ENCODE peak calls at places on chromosomes 1 and 21, in seven cellular contexts. N is K562, K is HCT116, R is SK-N-SH, U is GM12878, J is H1, W is HepG2. M is an unnamed sample.

GRCh38 chr1:30719406-30720270 is 3.7 kb downstream of the MATN1 start:
- DNase-seq in N (peak; percentile 77), W (no peak), R (no peak), K (peak; percentile 41), J (peak; percentile 62), U (peak; percentile 57), M (peak; percentile 69)

GRCh38 chr1:147807405-147807804 is 47.0 kb upstream of the GJA5 start:
- DNase-seq in W (no peak), K (no peak), J (no peak), R (no peak), U (no peak), N (no peak), M (no peak)

GRCh38 chr1:6351480-6352137 is 42.0 kb downstream of the ACOT7 start:
- DNase-seq in J (no peak), W (no peak), U (no peak), N (no peak), R (no peak), K (no peak), M (peak; percentile 68)

GRCh38 chr1:182720465-182720864 is 36.1 kb upstream of the RGS8 start:
- DNase-seq in R (no peak), W (no peak), J (no peak), U (no peak), K (peak; percentile 19), N (no peak), M (no peak)

GRCh38 chr1:230750986-230751625 is 3.9 kb downstream of the CAPN9 start:
- DNase-seq in J (no peak), R (no peak), U (no peak), W (no peak), K (no peak), N (no peak), M (no peak)

GRCh38 chr1:165903672-165904071 is 76.3 kb downstream of the UCK2 start:
- DNase-seq in R (no peak), W (no peak), K (no peak), N (no peak), J (no peak), U (no peak), M (peak; percentile 47)

GRCh38 chr1:66575739-66576138 is 41.8 kb downstream of the SGIP1 start:
- DNase-seq in U (no peak), K (no peak), R (peak; percentile 24), W (peak; percentile 24), N (no peak), J (no peak), M (no peak)

GRCh38 chr1:16226495-16227179 is 10.3 kb downstream of the CPLANE2 start:
- DNase-seq in W (no peak), N (no peak), K (no peak), R (no peak), U (no peak), J (no peak), M (no peak)

GRCh38 chr1:29306471-29307140 is 70.3 kb downstream of the PTPRU start:
- DNase-seq in U (no peak), N (no peak), W (no peak), J (no peak), K (no peak), R (no peak), M (no peak)

GRCh38 chr1:2267862-2268261 is 39.7 kb downstream of the SKI start:
- DNase-seq in N (no peak), U (no peak), K (no peak), W (no peak), J (no peak), R (no peak), M (no peak)

GRCh38 chr1:157363660-157364140 is 188.6 kb downstream of the FCRL5 start:
- DNase-seq in J (peak; percentile 33), U (peak; percentile 20), N (no peak), K (peak; percentile 42), R (peak; percentile 30), W (peak; percentile 41), M (peak; percentile 27)

GRCh38 chr21:35220301-35220700 is 171.2 kb upstream of the RUNX1 start:
- DNase-seq in R (no peak), J (no peak), W (no peak), N (no peak), K (no peak), U (no peak), M (no peak)

GRCh38 chr1:212488436-212489283 is 55.9 kb downstream of the NENF start:
- DNase-seq in K (no peak), W (peak; percentile 12), N (no peak), J (no peak), U (no peak), R (no peak), M (peak; percentile 75)

GRCh38 chr1:10653370-10654125 is 142.9 kb downstream of the CASZ1 start:
- DNase-seq in U (no peak), N (no peak), R (no peak), K (no peak), J (no peak), W (no peak), M (no peak)

GRCh38 chr1:165829888-165830287 is 2.5 kb downstream of the UCK2 start:
- DNase-seq in N (no peak), U (no peak), K (no peak), J (no peak), R (no peak), W (no peak), M (no peak)

GRCh38 chr1:227532019-227532619 is 31.2 kb upstream of the ZNF678 start:
- DNase-seq in W (no peak), N (no peak), U (no peak), R (no peak), J (no peak), K (no peak), M (no peak)

GRCh38 chr1:204885288-204885711 is 14.6 kb downstream of the NFASC start:
- DNase-seq in J (no peak), N (no peak), R (no peak), W (peak; percentile 63), K (no peak), U (no peak), M (no peak)

GRCh38 chr21:27406297-27407009 is 439.6 kb upstream of the ADAMTS5 start:
- DNase-seq in K (no peak), W (no peak), J (no peak), U (no peak), N (no peak), R (peak; percentile 18), M (no peak)

GRCh38 chr1:235207202-235207565 is 46.1 kb upstream of the RBM34 start:
- DNase-seq in K (no peak), R (no peak), J (no peak), W (no peak), N (no peak), U (no peak), M (peak; percentile 25)

GRCh38 chr1:201309420-201309819 is 26.1 kb downstream of the PKP1 start:
- DNase-seq in W (peak; percentile 80), R (peak; percentile 90), J (peak; percentile 34), K (peak; percentile 39), N (peak; percentile 85), U (no peak), M (peak; percentile 99)

GRCh38 chr1:5721634-5722215 is 270.5 kb downstream of the NPHP4 start:
- DNase-seq in J (no peak), R (no peak), U (no peak), K (peak; percentile 10), W (no peak), N (peak; percentile 72), M (no peak)

GRCh38 chr1:172948457-172948856 is 102.3 kb downstream of the TNFSF18 start:
- DNase-seq in R (no peak), N (no peak), J (no peak), K (no peak), W (no peak), U (no peak), M (no peak)

GRCh38 chr1:38123356-38123755 is 76.8 kb upstream of the POU3F1 start:
- DNase-seq in U (no peak), K (no peak), W (no peak), N (no peak), R (no peak), J (no peak), M (peak; percentile 25)

GRCh38 chr21:41547111-41547510 is 39.2 kb upstream of the TMPRSS2 start:
- DNase-seq in R (no peak), K (no peak), W (no peak), U (no peak), N (no peak), J (no peak), M (no peak)

GRCh38 chr1:178542554-178543290 is 29.8 kb downstream of the TEX35 start:
- DNase-seq in R (peak; percentile 94), J (peak; percentile 71), U (peak; percentile 52), K (peak; percentile 43), N (peak; percentile 93), W (peak; percentile 67), M (peak; percentile 88)

GRCh38 chr1:155694167-155694566 is 5.3 kb downstream of the DAP3 start:
- DNase-seq in J (no peak), W (no peak), U (no peak), K (no peak), N (no peak), R (no peak), M (no peak)
- TF ChIP-seq JUND in J (no peak), W (no peak), U (no peak), K (no peak), N (no peak), R (no peak), M (no peak)

GRCh38 chr1:99749504-99749903 is 16.9 kb downstream of the FRRS1 start:
- DNase-seq in W (no peak), U (no peak), J (no peak), K (no peak), R (no peak), N (no peak), M (no peak)
- TF ChIP-seq JUND in W (no peak), U (no peak), J (no peak), K (no peak), R (no peak), N (no peak), M (no peak)

GRCh38 chr21:31290765-31291164 is 53.3 kb downstream of the TIAM1 start:
- DNase-seq in U (no peak), N (no peak), R (no peak), W (no peak), J (no peak), K (no peak), M (no peak)

GRCh38 chr21:31298618-31299269 is 45.3 kb downstream of the TIAM1 start:
- DNase-seq in U (peak; percentile 21), R (no peak), W (no peak), J (no peak), N (no peak), K (no peak), M (no peak)

GRCh38 chr21:31295676-31296075 is 48.4 kb downstream of the TIAM1 start:
- DNase-seq in K (no peak), R (no peak), W (no peak), N (no peak), U (no peak), J (no peak), M (no peak)

GRCh38 chr21:31293986-31294385 is 50.1 kb downstream of the TIAM1 start:
- DNase-seq in K (peak; percentile 64), U (no peak), W (no peak), N (no peak), J (no peak), R (no peak), M (no peak)

DNA sequence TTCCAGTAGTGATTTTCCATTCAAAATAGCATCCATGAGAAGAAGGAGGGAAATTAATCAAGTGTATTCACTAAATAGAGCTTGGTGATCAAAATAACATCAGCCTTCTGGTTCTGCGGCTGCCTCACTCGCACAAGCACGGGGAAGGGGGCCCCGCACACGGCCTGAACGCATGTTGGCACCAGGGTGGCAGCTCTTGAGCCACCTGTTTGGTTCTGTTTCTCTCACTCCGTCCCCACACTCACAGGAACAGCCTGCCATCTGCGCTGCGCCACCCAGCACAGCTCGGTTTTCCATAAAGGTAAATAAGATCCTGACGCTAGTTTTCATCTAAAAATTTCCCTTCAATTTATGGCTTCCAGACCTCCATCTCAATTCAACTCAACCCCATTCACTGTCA is 49.4 kb downstream of the TIAM1 start:
- DNase-seq in K (no peak), W (no peak), N (no peak), U (no peak), J (no peak), R (no peak), M (no peak)
- TF ChIP-seq JUND in K (no peak), W (no peak), N (no peak), U (no peak), J (no peak), R (no peak), M (no peak)

GRCh38 chr1:62823556-62823955 is 39.6 kb downstream of the ATG4C start:
- DNase-seq in J (no peak), K (no peak), N (no peak), U (no peak), W (no peak), R (no peak), M (no peak)
- TF ChIP-seq JUND in J (no peak), K (no peak), N (no peak), U (no peak), W (no peak), R (no peak), M (no peak)

M was measured in T47D.